ENCODE peak calls at places on chromosomes 4 and X, in six cellular contexts. C, P, O, R, A and H are unnamed samples. For H3K36me3 and H3K27me3, the result is how much of the 10 kb centered on the place peaks cover.

GRCh38 chr4:86837651-86838050 is 11.5 kb downstream of the SLC10A6 start:
- DNase-seq in P (no peak), R (no peak), C (no peak), O (no peak), A (no peak), H (no peak)

GRCh38 chrX:12702509-12703091 is 88.6 kb upstream of the PRPS2 start:
- DNase-seq in P (no peak), C (no peak), O (no peak), R (no peak), A (no peak), H (no peak)

GRCh38 chr4:23130845-23131244 is 438.1 kb downstream of the GBA3 start:
- DNase-seq in O (no peak), C (no peak), R (no peak), A (no peak), P (no peak), H (no peak)

GRCh38 chrX:48835524-48836329 is at the start of gene PCSK1N:
- DNase-seq in O (no peak), A (no peak), P (no peak), R (no peak), C (peak), H (no peak)

GRCh38 chrX:18900401-18900976 is 83.4 kb downstream of the PHKA2 start:
- DNase-seq in A (no peak), R (no peak), P (no peak), C (no peak), O (no peak), H (no peak)

GRCh38 chrX:130051176-130051845 is 59.0 kb downstream of the ELF4 start:
- DNase-seq in A (no peak), R (no peak), O (no peak), C (no peak), P (no peak), H (no peak)

GRCh38 chr4:99918656-99919055 is 24.4 kb upstream of the LAMTOR3 start:
- DNase-seq in R (no peak), A (no peak), O (no peak), P (no peak), C (no peak), H (no peak)

GRCh38 chrX:103404225-103405008 is 28.1 kb downstream of the BEX3 start:
- DNase-seq in A (peak), C (peak), P (peak), O (no peak), R (peak), H (peak)

GRCh38 chrX:55342533-55343501 is 78.1 kb upstream of the PAGE3 start:
- DNase-seq in A (peak), C (peak), R (no peak), P (peak), O (no peak), H (no peak)

GRCh38 chrX:30521440-30522182 is 56.0 kb downstream of the TASL start:
- DNase-seq in O (no peak), R (peak), A (no peak), P (no peak), C (no peak), H (peak)

GRCh38 chr4:146134761-146135160 is 40.8 kb upstream of the LSM6 start:
- DNase-seq in R (peak), P (peak), O (no peak), A (no peak), C (no peak), H (peak)

GRCh38 chr4:89069481-89069880 is 12.5 kb upstream of the FAM13A start:
- DNase-seq in P (no peak), A (no peak), R (no peak), O (no peak), C (no peak), H (no peak)

GRCh38 chr4:173543266-173543665 is 13.2 kb upstream of the HAND2 start:
- DNase-seq in R (no peak), O (no peak), P (no peak), A (no peak), C (no peak), H (no peak)

GRCh38 chrX:119118780-119119395 is 8.7 kb downstream of the KIAA1210 start:
- DNase-seq in A (peak), R (peak), P (peak), C (peak), O (no peak), H (peak)

GRCh38 chrX:148929686-148930085 is 429.3 kb downstream of the AFF2 start:
- DNase-seq in P (no peak), R (peak), A (no peak), C (no peak), O (no peak), H (peak)

GRCh38 chr4:3765271-3766206 is 646 bp upstream of the ADRA2C start:
- DNase-seq in R (peak), C (no peak), A (no peak), P (no peak), O (no peak), H (peak)

GRCh38 chr4:102580463-102580842 is 79.3 kb downstream of the NFKB1 start:
- DNase-seq in R (no peak), P (no peak), A (no peak), O (no peak), C (no peak), H (no peak)
- H3K36me3 ChIP-seq in R (under half), P (under half), A (under half), O (half or more), C (under half), H (under half)

GRCh38 chr4:825969-826330 is at the start of gene CPLX1:
- DNase-seq in C (no peak), P (no peak), A (no peak), R (no peak), O (no peak), H (peak)

GRCh38 chr4:826508-827208 is 729 bp upstream of the CPLX1 start:
- DNase-seq in P (no peak), C (no peak), R (no peak), A (no peak), O (peak), H (no peak)

GRCh38 chr4:824461-825062 is 1.4 kb downstream of the CPLX1 start:
- DNase-seq in A (no peak), R (no peak), O (peak), P (no peak), C (no peak), H (no peak)

GRCh38 chr4:823761-824460 is 2.0 kb downstream of the CPLX1 start:
- DNase-seq in O (peak), R (no peak), A (no peak), P (no peak), C (no peak), H (no peak)

GRCh38 chr4:825063-825968 is 613 bp downstream of the CPLX1 start:
- DNase-seq in O (peak), P (no peak), C (peak), A (peak), R (no peak), H (no peak)
- H3K27me3 ChIP-seq in O (half or more), P (under half), C (under half), A (under half), R (under half), H (under half)

GRCh38 chr4:76898949-76899640 is 1.2 kb upstream of the SOWAHB start:
- DNase-seq in P (no peak), O (no peak), C (no peak), R (no peak), A (no peak), H (no peak)
- H3K4me3 ChIP-seq in P (no peak), O (peak), C (no peak), R (no peak), A (no peak), H (no peak)

DNA sequence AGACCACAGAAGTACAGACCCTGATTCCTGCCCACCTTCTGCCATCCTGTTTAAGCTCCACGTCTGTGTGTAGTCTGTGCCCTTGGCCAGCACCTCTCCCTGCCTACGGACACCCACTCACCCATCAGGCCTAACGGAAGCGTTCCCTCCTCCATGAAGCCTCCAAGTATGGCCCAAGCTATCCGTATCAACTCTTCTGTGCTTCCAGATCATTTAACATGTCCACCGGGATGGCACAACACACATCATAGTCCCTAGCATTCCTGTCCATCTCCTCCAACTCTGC is 11.7 kb downstream of the WDR1 start:
- DNase-seq in A (no peak), C (no peak), O (no peak), P (no peak), R (no peak), H (no peak)
- H3K36me3 ChIP-seq in A (under half), C (under half), O (under half), P (under half), R (under half), H (half or more)

GRCh38 chr4:153780221-153780620 is 8.7 kb downstream of the SFRP2 start:
- DNase-seq in O (no peak), R (no peak), P (no peak), A (no peak), C (no peak), H (no peak)
- H3K27me3 ChIP-seq in O (under half), R (under half), P (under half), A (under half), C (under half), H (under half)